ENCODE peak calls at places on chromosomes 12 and 14, in ten cellular contexts. S is cardiac muscle cell; R is adrenal gland; Z is OCI-LY7; P is GM23248; O is transverse colon; A is ascending aorta; M is tibial nerve; K is CD8-positive, alpha-beta T cell; X is mammary epithelial cell. U is an unnamed sample.

GRCh38 chr12:39490500-39491276 is 47.8 kb upstream of the KIF21A start:
- DNase-seq in R (no peak), M (no peak), O (no peak), K (no peak), X (peak; percentile 93), S (peak; percentile 65), Z (no peak), P (peak; percentile 64), A (no peak), U (no peak)

GRCh38 chr12:114476159-114476558 is 70.2 kb upstream of the TBX5 start:
- DNase-seq in P (peak; percentile 81), M (no peak), O (no peak), A (no peak), X (peak; percentile 1), Z (no peak), K (no peak), R (no peak), S (peak; percentile 63), U (no peak)

GRCh38 chr14:89221109-89221508 is 195.9 kb downstream of the FOXN3 start:
- DNase-seq in M (no peak), O (no peak), R (no peak), P (peak; percentile 77), X (peak; percentile 5), S (peak; percentile 81), K (no peak), Z (no peak), A (no peak), U (no peak)

GRCh38 chr14:67487937-67488893 is at the start of gene TMEM229B:
- DNase-seq in K (peak; percentile 43), X (no peak), S (no peak), R (peak; percentile 27), P (no peak), A (peak; percentile 14), Z (peak; percentile 95), M (no peak), O (peak; percentile 74), U (peak; percentile 47)

GRCh38 chr12:14949631-14950030 is 11.3 kb upstream of the ERP27 start:
- DNase-seq in S (no peak), Z (no peak), K (no peak), M (no peak), X (no peak), P (no peak), A (no peak), O (no peak), R (no peak), U (no peak)

GRCh38 chr12:113359133-113359938 is 949 bp downstream of the PLBD2 start:
- DNase-seq in S (peak; percentile 53), A (no peak), Z (no peak), M (peak; percentile 39), P (peak; percentile 52), K (no peak), R (peak; percentile 81), O (peak; percentile 20), X (no peak), U (no peak)

GRCh38 chr12:76952995-76953394 is 74.2 kb upstream of the CSRP2 start:
- DNase-seq in Z (no peak), O (no peak), R (no peak), X (peak; percentile 74), P (peak; percentile 10), K (no peak), M (no peak), S (no peak), A (no peak), U (no peak)

GRCh38 chr14:51444381-51445000 is 204.4 kb downstream of the TMX1 start:
- DNase-seq in M (no peak), S (no peak), K (no peak), A (no peak), Z (no peak), X (no peak), O (no peak), P (no peak), R (no peak), U (no peak)

GRCh38 chr12:117857632-117858274 is 111.0 kb downstream of the KSR2 start:
- DNase-seq in P (peak; percentile 61), R (no peak), O (peak; percentile 45), A (no peak), Z (peak; percentile 51), S (peak; percentile 42), K (no peak), X (peak; percentile 41), M (peak; percentile 27), U (peak; percentile 23)

GRCh38 chr12:20194171-20194570 is 174.2 kb upstream of the PDE3A start:
- DNase-seq in O (no peak), Z (no peak), M (no peak), X (no peak), R (no peak), A (no peak), P (peak; percentile 57), S (peak; percentile 69), K (no peak), U (no peak)

GRCh38 chr12:4112290-4112689 is 161.3 kb upstream of the CCND2 start:
- DNase-seq in M (no peak), K (no peak), P (no peak), S (no peak), X (no peak), A (no peak), R (no peak), Z (no peak), O (no peak), U (no peak)

GRCh38 chr14:63470877-63471565 is 72.2 kb downstream of the PPP2R5E start:
- DNase-seq in Z (no peak), M (no peak), K (no peak), A (no peak), X (peak; percentile 84), O (no peak), S (peak; percentile 69), P (peak; percentile 84), R (no peak), U (no peak)

GRCh38 chr14:26719514-26719913 is 121.7 kb upstream of the NOVA1 start:
- DNase-seq in R (no peak), K (no peak), M (no peak), A (no peak), Z (no peak), P (peak; percentile 78), S (peak; percentile 13), O (no peak), X (no peak), U (no peak)

GRCh38 chr12:27272375-27273028 is 28.4 kb downstream of the STK38L start:
- DNase-seq in K (no peak), P (no peak), M (no peak), Z (no peak), A (no peak), R (no peak), O (no peak), X (no peak), S (no peak), U (no peak)

GRCh38 chr12:89707623-89707991 is 1.0 kb downstream of the ATP2B1 start:
- DNase-seq in O (peak; percentile 34), K (no peak), P (peak; percentile 44), S (no peak), X (peak; percentile 14), R (peak; percentile 21), Z (peak; percentile 42), A (no peak), M (peak; percentile 24), U (peak; percentile 38)

GRCh38 chr14:93894992-93895391 is 32.2 kb upstream of the FAM181A start:
- DNase-seq in X (no peak), M (no peak), S (no peak), O (no peak), R (no peak), K (no peak), Z (no peak), P (no peak), A (no peak), U (no peak)

GRCh38 chr12:99059824-99060526 is 414.9 kb downstream of the APAF1 start:
- DNase-seq in Z (no peak), K (no peak), R (no peak), S (peak; percentile 55), M (peak; percentile 21), O (no peak), X (no peak), P (peak; percentile 46), A (peak; percentile 10), U (no peak)

GRCh38 chr12:24991209-24992049 is 42.5 kb upstream of the BCAT1 start:
- DNase-seq in X (peak; percentile 50), S (peak; percentile 66), R (no peak), M (no peak), K (no peak), P (peak; percentile 72), Z (peak; percentile 90), A (no peak), O (no peak), U (no peak)

GRCh38 chr12:104508752-104509446 is 52.2 kb downstream of the CHST11 start:
- DNase-seq in M (no peak), R (no peak), Z (no peak), S (no peak), A (no peak), P (no peak), X (no peak), K (no peak), O (no peak), U (no peak)

GRCh38 chr14:69483765-69484443 is 624 bp upstream of the PLEKHD1 start:
- DNase-seq in O (peak; percentile 10), S (peak; percentile 26), A (no peak), M (no peak), R (peak; percentile 68), X (peak; percentile 20), P (peak; percentile 32), Z (no peak), K (no peak), U (no peak)

GRCh38 chr12:57016348-57016747 is at the start of gene TAC3:
- DNase-seq in K (no peak), M (no peak), O (no peak), S (no peak), X (no peak), P (no peak), Z (no peak), R (no peak), A (no peak), U (no peak)

GRCh38 chr12:74984631-74985030 is 225.0 kb downstream of the KCNC2 start:
- DNase-seq in O (no peak), Z (no peak), R (no peak), K (no peak), A (no peak), M (no peak), S (no peak), P (no peak), X (no peak), U (no peak)
- H3K4me1 ChIP-seq in O (no peaks in the 10 kb centered on the region), Z (no peaks in the 10 kb centered on the region), R (no peaks in the 10 kb centered on the region), K (no peaks in the 10 kb centered on the region), A (no peaks in the 10 kb centered on the region), M (no peaks in the 10 kb centered on the region), S (no peaks in the 10 kb centered on the region), P (no peaks in the 10 kb centered on the region), X (no peaks in the 10 kb centered on the region), U (no peaks in the 10 kb centered on the region)

GRCh38 chr12:47821346-47821706 is 1.6 kb upstream of the HDAC7 start:
- DNase-seq in P (peak; percentile 81), M (no peak), Z (no peak), K (no peak), O (no peak), A (no peak), R (no peak), S (no peak), X (no peak), U (no peak)
- H3K4me1 ChIP-seq in P (peaks cover 68% of the 10 kb centered on the region), M (peaks cover 73% of the 10 kb centered on the region), Z (peaks cover 72% of the 10 kb centered on the region), K (peaks cover 81% of the 10 kb centered on the region), O (peaks cover 63% of the 10 kb centered on the region), A (peaks cover 68% of the 10 kb centered on the region), R (peaks cover 73% of the 10 kb centered on the region), S (peaks cover 47% of the 10 kb centered on the region), X (peaks cover 57% of the 10 kb centered on the region), U (peaks cover 45% of the 10 kb centered on the region)

GRCh38 chr12:120247621-120248030 is 17.9 kb downstream of the PXN start:
- DNase-seq in A (no peak), Z (no peak), O (no peak), K (no peak), R (peak; percentile 69), X (peak; percentile 73), P (peak; percentile 92), S (no peak), M (no peak), U (no peak)
- H3K4me1 ChIP-seq in A (peaks cover 41% of the 10 kb centered on the region), Z (peaks cover 8% of the 10 kb centered on the region), O (peaks cover 38% of the 10 kb centered on the region), K (peaks cover 62% of the 10 kb centered on the region), R (peaks cover 79% of the 10 kb centered on the region), X (peaks cover 80% of the 10 kb centered on the region), P (peaks cover 86% of the 10 kb centered on the region), S (peaks cover 36% of the 10 kb centered on the region), M (peaks cover 74% of the 10 kb centered on the region), U (peaks cover 96% of the 10 kb centered on the region)

GRCh38 chr12:75269209-75269608 is 59.6 kb upstream of the KCNC2 start:
- DNase-seq in R (no peak), O (no peak), A (no peak), S (no peak), X (no peak), Z (no peak), K (no peak), M (no peak), P (no peak), U (no peak)
- H3K4me1 ChIP-seq in R (no peaks in the 10 kb centered on the region), O (no peaks in the 10 kb centered on the region), A (no peaks in the 10 kb centered on the region), S (no peaks in the 10 kb centered on the region), X (no peaks in the 10 kb centered on the region), Z (no peaks in the 10 kb centered on the region), K (no peaks in the 10 kb centered on the region), M (no peaks in the 10 kb centered on the region), P (no peaks in the 10 kb centered on the region), U (no peaks in the 10 kb centered on the region)